ENCODE peak calls at places on chromosomes 13 and 19, in seven cellular contexts. Y is GM12878, F is psoas muscle, K is fibroblast of the aortic adventitia, L is natural killer cell, Z is IMR-90, G is pancreas. A is an unnamed sample.

GRCh38 chr19:37695144-37695899 is 24.2 kb downstream of the ZNF607 start:
- DNase-seq in Y (no peak), F (no peak), K (no peak), L (no peak), Z (no peak), G (no peak), A (no peak)

GRCh38 chr19:35555301-35556005 is 8.0 kb downstream of the ATP4A start:
- DNase-seq in Y (no peak), F (no peak), K (peak), L (no peak), Z (peak), G (peak), A (peak)

GRCh38 chr19:409006-409514 is at the start of gene C2CD4C:
- DNase-seq in Y (no peak), F (peak), K (no peak), L (no peak), Z (no peak), G (peak), A (no peak)

GRCh38 chr13:32914686-32915085 is 101.5 kb upstream of the KL start:
- DNase-seq in Y (no peak), F (no peak), K (no peak), L (no peak), Z (no peak), G (no peak), A (no peak)

GRCh38 chr19:19276851-19277250 is 3.8 kb upstream of the TM6SF2 start:
- DNase-seq in Y (no peak), F (no peak), K (no peak), L (no peak), Z (no peak), G (peak), A (no peak)

GRCh38 chr19:3073159-3073563 is 10.9 kb upstream of the TLE5 start:
- DNase-seq in Y (no peak), F (peak), K (peak), L (no peak), Z (peak), G (no peak), A (peak)

GRCh38 chr19:40225440-40226305 is 816 bp downstream of the CCNP start:
- DNase-seq in Y (no peak), F (no peak), K (peak), L (no peak), Z (peak), G (no peak), A (peak)

GRCh38 chr19:49441210-49441959 is at the start of gene SLC17A7:
- DNase-seq in Y (no peak), F (peak), K (no peak), L (no peak), Z (no peak), G (peak), A (no peak)

GRCh38 chr19:6947745-6948144 is 60.4 kb downstream of the ADGRE1 start:
- DNase-seq in Y (peak), F (no peak), K (peak), L (no peak), Z (no peak), G (no peak), A (peak)

GRCh38 chr19:49338691-49339363 is 3.6 kb downstream of the CD37 start:
- DNase-seq in Y (no peak), F (peak), K (no peak), L (no peak), Z (no peak), G (peak), A (no peak)

GRCh38 chr19:4985551-4985991 is 16.7 kb downstream of the KDM4B start:
- DNase-seq in Y (no peak), F (peak), K (no peak), L (no peak), Z (no peak), G (no peak), A (peak)

GRCh38 chr13:113647351-113648217 is 10.4 kb downstream of the ATP4B start:
- DNase-seq in Y (no peak), F (peak), K (peak), L (peak), Z (no peak), G (peak), A (peak)

GRCh38 chr19:6890421-6890913 is 3.1 kb downstream of the ADGRE1 start:
- DNase-seq in Y (no peak), F (no peak), K (no peak), L (no peak), Z (no peak), G (no peak), A (no peak)

GRCh38 chr19:30673336-30673735 is 301.2 kb downstream of the ZNF536 start:
- DNase-seq in Y (no peak), F (no peak), K (no peak), L (no peak), Z (no peak), G (no peak), A (no peak)

GRCh38 chr13:19927117-19927734 is 31.3 kb upstream of the ZMYM2 start:
- DNase-seq in Y (no peak), F (no peak), K (peak), L (no peak), Z (peak), G (no peak), A (peak)

GRCh38 chr19:7159105-7159933 is 89.8 kb downstream of the ZNF557 start:
- DNase-seq in Y (no peak), F (peak), K (peak), L (no peak), Z (peak), G (no peak), A (peak)

GRCh38 chr19:8986296-8986695 is 23.9 kb downstream of the MUC16 start:
- DNase-seq in Y (no peak), F (no peak), K (no peak), L (no peak), Z (no peak), G (no peak), A (no peak)

DNA sequence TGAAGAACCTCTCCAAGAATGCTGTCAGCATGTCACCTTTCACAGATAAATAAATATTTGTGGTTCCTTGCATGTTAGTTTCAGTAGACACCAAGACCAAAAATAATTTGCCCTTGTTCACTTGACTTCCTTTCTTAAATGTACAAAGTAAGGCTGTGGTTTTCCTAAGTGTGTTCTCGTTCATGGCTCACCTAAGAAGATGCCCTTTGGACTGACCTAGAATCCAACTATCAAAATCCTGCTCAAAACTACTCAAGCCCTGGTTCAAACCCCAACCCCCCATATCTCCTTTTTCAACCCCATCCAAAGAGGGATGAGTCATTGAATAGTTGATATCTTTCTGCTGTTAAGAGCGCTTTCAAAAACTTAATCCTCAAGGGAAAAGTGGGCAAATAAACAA is 247.8 kb upstream of the ZNF507 start:
- DNase-seq in Y (no peak), F (no peak), K (no peak), L (no peak), Z (no peak), G (no peak), A (no peak)
- TF ChIP-seq CTCF in Y (no peak), F (no peak), K (no peak), L (no peak), Z (no peak), G (no peak), A (no peak)

GRCh38 chr19:1592755-1593628 is at the start of gene MBD3:
- DNase-seq in Y (peak), F (peak), K (peak), L (peak), Z (peak), G (peak), A (peak)
- TF ChIP-seq CTCF in Y (no peak), F (no peak), K (peak), L (no peak), Z (no peak), G (no peak), A (no peak)

DNA sequence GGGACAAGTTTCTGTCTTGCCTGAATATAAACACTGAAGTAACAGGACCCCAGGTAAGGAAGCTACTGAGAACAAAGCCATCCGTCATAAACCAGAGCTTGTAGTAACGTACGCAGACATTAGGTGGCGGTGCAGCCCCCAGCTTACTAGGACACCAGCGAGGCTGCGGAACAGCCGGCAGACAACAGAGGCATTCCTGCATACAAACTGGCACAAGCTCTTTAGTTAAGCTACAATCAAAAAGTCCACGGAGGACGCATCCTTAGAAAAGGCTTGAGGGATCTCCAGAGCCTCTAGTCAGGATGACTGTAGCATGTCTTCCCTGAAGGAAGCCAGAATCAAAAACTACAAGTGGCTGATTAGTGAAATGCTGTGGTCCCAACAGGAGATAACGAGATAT is 26.2 kb downstream of the ZNF160 start:
- DNase-seq in Y (no peak), F (no peak), K (peak), L (peak), Z (peak), G (no peak), A (peak)
- TF ChIP-seq CTCF in Y (no peak), F (peak), K (peak), L (no peak), Z (peak), G (peak), A (peak)

DNA sequence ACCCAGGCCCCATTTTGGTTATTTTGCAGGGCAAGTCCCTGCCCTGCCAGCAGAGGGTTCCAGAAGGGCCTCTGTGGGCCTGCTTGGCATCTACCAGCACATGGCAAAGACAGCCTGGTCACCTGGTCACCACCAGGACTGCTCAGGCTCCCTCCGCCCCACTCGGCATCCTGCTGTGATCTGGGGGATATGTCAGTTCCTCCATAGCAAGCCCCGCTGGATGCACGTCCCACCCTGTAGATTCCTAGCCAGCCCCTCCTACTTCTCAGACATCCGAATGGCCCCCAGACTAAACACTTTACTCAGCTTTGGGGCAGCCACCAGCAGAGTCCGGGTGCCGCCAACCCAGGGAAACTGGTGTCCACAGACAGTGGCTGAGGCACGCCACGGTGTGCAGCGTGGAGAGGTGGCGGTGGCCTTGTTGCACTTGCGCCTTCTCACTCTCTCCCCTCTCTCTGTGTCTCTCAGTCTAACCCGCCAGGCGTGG is 31.8 kb upstream of the USE1 start:
- DNase-seq in Y (no peak), F (no peak), K (no peak), L (peak), Z (no peak), G (no peak), A (no peak)
- TF ChIP-seq CTCF in Y (peak), F (no peak), K (no peak), L (no peak), Z (no peak), G (no peak), A (no peak)